ENCODE peak calls at places on chromosomes 7 and 10, in ten cellular contexts. H, G, S, W, X, M, A, K, F and B are unnamed samples.

GRCh38 chr10:126387931-126388911 is at the start of gene ADAM12:
- DNase-seq in F (peak; percentile 49), M (peak; percentile 83), S (peak; percentile 18), H (peak; percentile 68), W (peak; percentile 60), G (no peak), X (peak; percentile 49), K (peak; percentile 80), A (peak; percentile 59), B (no peak)

GRCh38 chr7:26958834-26959233 is 94.4 kb upstream of the SKAP2 start:
- DNase-seq in F (no peak), W (no peak), H (peak; percentile 94), M (peak; percentile 93), S (peak; percentile 88), X (no peak), G (peak; percentile 51), K (peak; percentile 98), A (no peak), B (no peak)

GRCh38 chr7:45985902-45986301 is 64.8 kb upstream of the IGFBP3 start:
- DNase-seq in X (no peak), W (no peak), S (peak; percentile 52), F (no peak), G (no peak), K (peak; percentile 75), H (peak; percentile 80), A (no peak), M (peak; percentile 72), B (peak; percentile 48)

GRCh38 chr7:105985250-105985649 is 22.2 kb downstream of the CDHR3 start:
- DNase-seq in X (peak; percentile 32), W (no peak), M (no peak), S (no peak), K (no peak), A (no peak), G (no peak), H (no peak), F (no peak), B (no peak)

GRCh38 chr10:44697096-44697495 is 214.0 kb upstream of the TMEM72 start:
- DNase-seq in M (peak; percentile 49), F (no peak), G (no peak), X (no peak), K (peak; percentile 53), W (no peak), S (no peak), A (no peak), H (no peak), B (no peak)

GRCh38 chr10:8069108-8069507 is 14.6 kb downstream of the GATA3 start:
- DNase-seq in X (no peak), S (no peak), A (no peak), K (no peak), W (no peak), H (no peak), M (no peak), F (no peak), G (no peak), B (no peak)

GRCh38 chr10:111429288-111430028 is 352.6 kb downstream of the ADRA2A start:
- DNase-seq in W (no peak), K (peak; percentile 67), G (no peak), F (no peak), S (no peak), M (no peak), A (no peak), X (peak; percentile 7), H (no peak), B (no peak)

GRCh38 chr7:46139079-46139478 is 218.0 kb upstream of the IGFBP3 start:
- DNase-seq in H (peak; percentile 90), G (no peak), F (no peak), M (peak; percentile 57), W (no peak), S (peak; percentile 72), K (peak; percentile 40), X (no peak), A (no peak), B (peak; percentile 52)

GRCh38 chr10:31368724-31369123 is 49.7 kb downstream of the ZEB1 start:
- DNase-seq in H (no peak), M (no peak), F (no peak), W (no peak), X (no peak), K (no peak), G (no peak), A (no peak), S (no peak), B (no peak)

GRCh38 chr7:73623798-73624668 is at the start of gene MLXIPL:
- DNase-seq in F (peak; percentile 70), H (no peak), X (peak; percentile 94), S (peak; percentile 78), G (peak; percentile 93), W (peak; percentile 77), M (peak; percentile 76), A (peak; percentile 76), K (peak; percentile 16), B (peak; percentile 14)

GRCh38 chr7:3712841-3713240 is 411.8 kb downstream of the SDK1 start:
- DNase-seq in K (no peak), F (no peak), H (no peak), X (no peak), A (no peak), M (no peak), G (peak; percentile 53), S (no peak), W (no peak), B (no peak)

GRCh38 chr7:106035568-106035967 is 72.5 kb downstream of the CDHR3 start:
- DNase-seq in F (no peak), M (no peak), S (no peak), A (no peak), K (no peak), H (no peak), W (no peak), G (no peak), X (no peak), B (no peak)

GRCh38 chr7:104664648-104665047 is 336.2 kb downstream of the LHFPL3 start:
- DNase-seq in G (no peak), H (no peak), W (no peak), A (no peak), M (no peak), K (no peak), S (no peak), F (no peak), X (no peak), B (no peak)

GRCh38 chr10:100485336-100485735 is 22.5 kb downstream of the WNT8B start:
- DNase-seq in X (no peak), H (no peak), W (no peak), A (no peak), K (no peak), M (no peak), G (no peak), S (no peak), F (no peak), B (no peak)

GRCh38 chr10:100481462-100482081 is 18.8 kb downstream of the WNT8B start:
- DNase-seq in K (peak; percentile 84), H (peak; percentile 81), W (peak; percentile 88), G (peak; percentile 95), A (peak; percentile 79), M (peak; percentile 91), S (peak; percentile 92), F (peak; percentile 82), X (peak; percentile 83), B (peak; percentile 62)

GRCh38 chr10:100482181-100482833 is 19.5 kb downstream of the WNT8B start:
- DNase-seq in M (peak; percentile 92), H (peak; percentile 74), K (peak; percentile 70), A (peak; percentile 68), S (peak; percentile 83), X (peak; percentile 89), F (peak; percentile 67), G (peak; percentile 78), W (peak; percentile 82), B (peak; percentile 27)

GRCh38 chr10:100483876-100484666 is 21.3 kb downstream of the WNT8B start:
- DNase-seq in H (no peak), X (no peak), M (no peak), F (no peak), S (no peak), K (no peak), A (no peak), W (no peak), G (no peak), B (no peak)

DNA sequence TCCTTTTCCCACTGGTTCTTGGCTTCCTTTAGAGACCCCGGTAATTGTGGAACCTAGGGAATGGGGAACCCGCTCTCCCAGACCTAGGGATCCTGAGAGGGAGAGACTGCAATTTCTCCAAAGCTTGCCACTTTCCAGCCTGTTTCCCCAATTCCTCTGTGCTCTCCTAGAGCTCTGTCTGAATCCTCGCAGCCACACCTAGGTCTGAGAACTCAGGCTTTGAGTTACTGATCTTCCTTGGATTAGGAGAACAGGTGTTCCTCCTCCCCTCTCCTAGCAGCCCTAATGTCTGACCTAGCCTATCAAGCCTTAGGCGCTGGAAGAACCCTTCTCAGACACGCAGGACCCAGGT is 20.0 kb downstream of the WNT8B start:
- DNase-seq in G (no peak), H (no peak), F (no peak), K (no peak), S (no peak), A (no peak), W (no peak), X (peak; percentile 3), M (no peak), B (no peak)
- TF ChIP-seq CTCF in G (no peak), H (no peak), F (no peak), K (no peak), S (peak; percentile 24), A (no peak), W (no peak), X (no peak), M (no peak), B (no peak)

GRCh38 chr10:62166331-62167154 is 102.1 kb downstream of the RTKN2 start:
- DNase-seq in G (no peak), H (peak; percentile 65), F (peak; percentile 20), W (no peak), A (no peak), X (no peak), M (peak; percentile 74), S (peak; percentile 16), K (peak; percentile 62), B (no peak)
- H3K4me3 ChIP-seq in G (no peak overlapping the region), H (peak overlapping the region; percentile 11), F (no peak overlapping the region), W (no peak overlapping the region), A (no peak overlapping the region), X (no peak overlapping the region), M (no peak overlapping the region), S (no peak overlapping the region), K (no peak overlapping the region), B (no peak overlapping the region)

GRCh38 chr7:101669307-101669706 is 40.2 kb upstream of the MYL10 start:
- DNase-seq in W (no peak), F (no peak), M (no peak), H (no peak), X (no peak), K (peak; percentile 6), A (no peak), S (peak; percentile 20), G (no peak), B (no peak)
- TF ChIP-seq CTCF in W (no peak), F (no peak), M (no peak), H (peak; percentile 16), X (peak; percentile 23), K (peak; percentile 29), A (no peak), S (no peak), G (no peak), B (peak; percentile 40)

GRCh38 chr7:70238171-70238575 is 639.9 kb downstream of the AUTS2 start:
- DNase-seq in F (no peak), A (no peak), M (no peak), H (no peak), S (no peak), W (no peak), X (peak; percentile 16), K (no peak), G (no peak), B (no peak)
- H3K4me3 ChIP-seq in F (no peak overlapping the region), A (no peak overlapping the region), M (no peak overlapping the region), H (no peak overlapping the region), S (no peak overlapping the region), W (no peak overlapping the region), X (no peak overlapping the region), K (no peak overlapping the region), G (no peak overlapping the region), B (no peak overlapping the region)